ENCODE peak calls at places on chromosomes 12 and 14, in four cellular contexts. X is A549, M is HepG2, I is H1. Z is an unnamed sample.

GRCh38 chr14:99529899-99530298 is 48.7 kb downstream of the CCNK start:
- DNase-seq in M (no peak), I (no peak), X (no peak), Z (no peak)

GRCh38 chr14:79280400-79280670 is 931.0 kb downstream of the DIO2 start:
- DNase-seq in M (no peak), I (no peak), X (no peak), Z (no peak)

GRCh38 chr12:20342111-20342510 is 26.2 kb upstream of the PDE3A start:
- DNase-seq in M (no peak), X (peak), I (no peak), Z (no peak)

GRCh38 chr12:49642370-49642802 is 19.0 kb downstream of the PRPF40B start:
- DNase-seq in I (no peak), X (no peak), M (peak), Z (no peak)

GRCh38 chr12:53251477-53252348 is 16.4 kb upstream of the ESPL1 start:
- DNase-seq in I (no peak), M (peak), X (peak), Z (peak)

GRCh38 chr12:71303199-71303598 is 136.4 kb upstream of the LGR5 start:
- DNase-seq in X (no peak), I (no peak), M (no peak), Z (no peak)

GRCh38 chr12:120678572-120678971 is 8.4 kb upstream of the MLEC start:
- DNase-seq in X (no peak), M (no peak), I (no peak), Z (no peak)

GRCh38 chr12:112025808-112026375 is 12.7 kb downstream of the ERP29 start:
- DNase-seq in X (no peak), M (no peak), I (no peak), Z (no peak)

GRCh38 chr12:96886998-96887677 is 19.9 kb upstream of the NEDD1 start:
- DNase-seq in M (no peak), X (no peak), I (no peak), Z (peak)

GRCh38 chr12:7375145-7375543 is 68.8 kb downstream of the CD163L1 start:
- DNase-seq in X (no peak), I (no peak), M (no peak), Z (no peak)

GRCh38 chr12:57031228-57031670 is 14.9 kb upstream of the TAC3 start:
- DNase-seq in I (no peak), X (peak), M (peak), Z (no peak)

GRCh38 chr14:62143235-62143634 is 381.0 kb downstream of the SNAPC1 start:
- DNase-seq in X (no peak), I (no peak), M (no peak), Z (no peak)

GRCh38 chr12:47838286-47838931 is 18.7 kb upstream of the HDAC7 start:
- DNase-seq in M (peak), I (no peak), X (peak), Z (peak)

GRCh38 chr12:120242275-120242799 is 23.2 kb downstream of the PXN start:
- DNase-seq in X (no peak), I (no peak), M (no peak), Z (peak)

GRCh38 chr14:29403091-29403490 is 524.6 kb downstream of the PRKD1 start:
- DNase-seq in I (no peak), X (no peak), M (no peak), Z (no peak)

GRCh38 chr12:11650697-11651281 is 1.3 kb downstream of the ETV6 start:
- DNase-seq in I (no peak), M (peak), X (no peak), Z (peak)

GRCh38 chr14:103101964-103102688 is 7.6 kb downstream of the EXOC3L4 start:
- DNase-seq in M (no peak), X (no peak), I (no peak), Z (no peak)

GRCh38 chr14:77936138-77936639 is 136.3 kb downstream of the ADCK1 start:
- DNase-seq in M (peak), X (no peak), I (no peak), Z (no peak)

GRCh38 chr12:64528616-64529015 is 76.7 kb downstream of the TBK1 start:
- DNase-seq in M (no peak), I (no peak), X (no peak), Z (no peak)

DNA sequence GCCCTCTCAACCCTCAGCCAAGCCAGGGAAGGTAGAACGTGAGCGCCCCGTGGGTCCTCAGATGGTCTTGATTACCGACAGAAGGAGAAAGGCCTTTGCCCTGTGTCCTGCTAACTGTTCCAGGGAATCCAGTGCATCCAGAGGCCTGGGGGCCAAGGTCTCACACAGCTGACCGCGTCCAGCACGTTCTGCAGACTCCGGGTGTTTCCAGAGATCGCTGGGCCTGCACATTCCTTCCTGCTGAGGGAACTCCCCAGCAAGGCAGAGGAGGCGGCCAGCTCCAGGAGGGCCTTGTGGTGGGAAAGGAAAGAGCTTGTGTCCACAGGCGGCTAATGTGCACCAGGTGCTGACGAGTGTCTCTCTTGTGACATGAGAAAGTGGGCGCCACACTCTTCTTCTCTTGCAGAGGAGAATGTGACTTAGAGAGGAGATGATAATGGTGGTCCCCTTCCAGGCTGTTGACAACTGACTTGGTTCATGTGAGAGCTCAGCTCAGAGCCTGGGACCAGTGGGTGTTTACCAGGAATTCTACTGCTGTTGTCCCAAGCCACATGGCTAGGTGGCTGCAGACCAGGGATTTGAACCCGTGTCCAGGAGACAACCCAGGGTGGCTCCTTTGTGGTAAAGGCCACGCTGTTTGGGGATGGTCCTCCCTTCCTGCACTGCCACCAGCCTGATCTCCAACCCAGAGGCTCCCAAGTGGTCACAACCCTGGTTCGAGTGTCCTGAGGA is 46.8 kb upstream of the DLK1 start:
- DNase-seq in I (no peak), M (peak), X (no peak), Z (no peak)
- TF ChIP-seq PHF8 in I (no peak), M (peak), X (no peak), Z (no peak)

GRCh38 chr12:107529991-107530390 is 155.6 kb upstream of the PWP1 start:
- DNase-seq in M (no peak), X (no peak), I (no peak), Z (no peak)
- TF ChIP-seq PHF8 in M (no peak), X (no peak), I (no peak), Z (no peak)

DNA sequence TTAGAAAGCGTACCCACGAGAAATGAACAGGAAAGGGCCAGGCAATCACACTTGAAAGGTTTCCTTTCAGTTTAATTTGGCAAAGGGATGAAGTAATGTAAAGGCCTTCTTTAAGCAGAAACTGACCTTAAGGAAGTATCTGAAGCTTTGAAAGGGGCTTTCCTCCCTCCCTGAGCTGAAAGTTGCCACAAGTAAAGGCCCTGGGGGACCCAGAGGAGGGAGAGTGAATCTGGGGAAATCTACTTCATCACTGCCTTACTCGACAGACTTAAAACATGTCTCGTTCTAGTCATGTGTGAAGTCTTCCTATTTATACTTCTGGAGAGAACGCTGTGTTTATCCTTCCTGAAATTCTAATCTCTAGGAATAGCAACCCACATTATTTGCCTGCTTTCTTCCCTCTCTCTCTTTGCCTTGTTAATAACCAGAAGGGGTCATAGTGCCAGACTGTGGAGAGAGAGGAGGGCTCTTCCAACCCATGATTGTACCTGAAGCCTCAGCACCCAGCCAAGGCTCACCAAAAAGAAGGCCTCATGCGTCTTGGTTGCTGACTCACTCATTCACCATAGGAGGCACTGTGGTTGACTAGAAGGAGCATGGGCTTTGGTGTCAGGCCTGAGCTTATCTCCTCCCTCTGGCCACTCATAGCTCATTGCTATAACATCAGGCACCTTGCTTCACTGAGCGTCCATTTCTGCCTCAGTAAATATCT is 10.2 kb upstream of the GPX2 start:
- DNase-seq in I (no peak), X (peak), M (no peak), Z (peak)
- TF ChIP-seq PHF8 in I (no peak), X (no peak), M (no peak), Z (no peak)

DNA sequence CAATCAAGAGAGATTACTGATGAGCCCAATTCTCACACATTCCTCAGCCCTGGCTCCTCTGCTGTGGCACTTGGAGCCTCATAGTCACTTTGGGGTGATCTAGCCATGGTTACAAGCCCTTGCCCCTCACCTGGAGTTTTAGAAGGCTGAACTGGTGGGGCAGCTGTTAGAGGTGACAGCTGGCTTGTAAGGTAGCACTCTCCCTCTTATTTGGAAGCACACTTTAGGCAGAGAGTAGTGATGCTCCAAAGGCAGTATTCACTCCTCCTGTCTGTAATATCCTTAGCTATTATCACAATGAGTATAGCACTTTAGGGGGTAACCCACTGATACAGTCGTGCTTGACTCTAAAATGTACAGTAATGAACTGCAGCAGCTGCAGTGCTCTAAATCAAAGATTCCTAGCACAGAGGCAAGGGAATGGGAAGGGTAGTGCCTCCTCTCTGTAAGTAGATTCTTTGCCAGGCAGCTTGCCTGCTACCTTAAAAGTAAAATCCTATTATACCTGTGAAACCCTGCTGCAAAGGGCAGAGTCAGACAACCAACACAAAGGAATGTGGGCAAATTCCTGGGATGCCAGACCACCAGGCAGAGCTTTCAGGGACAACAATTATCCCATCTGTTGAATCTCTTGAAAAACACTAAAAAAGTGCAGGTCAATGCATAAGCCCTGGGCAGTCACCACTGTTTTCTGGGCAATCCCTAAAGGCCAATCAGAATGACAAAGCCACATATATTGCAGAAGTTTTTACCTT is 336.3 kb downstream of the NOVA1 start:
- DNase-seq in X (no peak), M (no peak), I (peak), Z (no peak)
- TF ChIP-seq PHF8 in X (no peak), M (no peak), I (no peak), Z (no peak)

Z was measured in K562.